ENCODE peak calls at places on chromosomes 6 and 20, in ten cellular contexts. One of them, this sample, is unnamed.

GRCh38 chr6:130717657-130718056 is 109.5 kb upstream of the SMLR1 start:
- DNase-seq in prostate gland: no peak
- DNase-seq in cardiac fibroblast: no peak
- DNase-seq in stimulated activated CD4-positive, alpha-beta T cell treated with anti-CD3 and anti-CD28 coated beads, Interleukin-4, amount 100 ng/mL, for 24 hours: no peak
- DNase-seq in CD8-positive, alpha-beta memory T cell: peak; percentile 10
- DNase-seq in activated CD4-positive, alpha-beta T cell treated with anti-CD3 and anti-CD28 coated beads, Interleukin-2, amount 50 U/mL, for 24 hours: no peak
- DNase-seq in hippocampal formation: no peak
- DNase-seq in breast epithelium: no peak
- DNase-seq in GOT3: no peak
- DNase-seq in activated naive CD8-positive, alpha-beta T cell treated with anti-CD3 and anti-CD28 coated beads, Interleukin-2, amount 50 U/mL, for 24 hours: no peak
- DNase-seq in this sample: no peak

GRCh38 chr6:166397849-166398248 is 15.1 kb upstream of the MPC1 start:
- DNase-seq in prostate gland: no peak
- DNase-seq in GOT3: no peak
- DNase-seq in cardiac fibroblast: no peak
- DNase-seq in activated naive CD8-positive, alpha-beta T cell treated with anti-CD3 and anti-CD28 coated beads, Interleukin-2, amount 50 U/mL, for 24 hours: no peak
- DNase-seq in hippocampal formation: no peak
- DNase-seq in CD8-positive, alpha-beta memory T cell: no peak
- DNase-seq in activated CD4-positive, alpha-beta T cell treated with anti-CD3 and anti-CD28 coated beads, Interleukin-2, amount 50 U/mL, for 24 hours: no peak
- DNase-seq in breast epithelium: no peak
- DNase-seq in stimulated activated CD4-positive, alpha-beta T cell treated with anti-CD3 and anti-CD28 coated beads, Interleukin-4, amount 100 ng/mL, for 24 hours: no peak
- DNase-seq in this sample: no peak

GRCh38 chr6:147625946-147626345 is 117.5 kb downstream of the SAMD5 start:
- DNase-seq in CD8-positive, alpha-beta memory T cell: no peak
- DNase-seq in stimulated activated CD4-positive, alpha-beta T cell treated with anti-CD3 and anti-CD28 coated beads, Interleukin-4, amount 100 ng/mL, for 24 hours: no peak
- DNase-seq in activated CD4-positive, alpha-beta T cell treated with anti-CD3 and anti-CD28 coated beads, Interleukin-2, amount 50 U/mL, for 24 hours: no peak
- DNase-seq in activated naive CD8-positive, alpha-beta T cell treated with anti-CD3 and anti-CD28 coated beads, Interleukin-2, amount 50 U/mL, for 24 hours: no peak
- DNase-seq in cardiac fibroblast: no peak
- DNase-seq in prostate gland: no peak
- DNase-seq in GOT3: no peak
- DNase-seq in breast epithelium: no peak
- DNase-seq in hippocampal formation: no peak
- DNase-seq in this sample: no peak

GRCh38 chr6:77037439-77037838 is 425.9 kb downstream of the HTR1B start:
- DNase-seq in stimulated activated CD4-positive, alpha-beta T cell treated with anti-CD3 and anti-CD28 coated beads, Interleukin-4, amount 100 ng/mL, for 24 hours: no peak
- DNase-seq in cardiac fibroblast: no peak
- DNase-seq in prostate gland: no peak
- DNase-seq in activated naive CD8-positive, alpha-beta T cell treated with anti-CD3 and anti-CD28 coated beads, Interleukin-2, amount 50 U/mL, for 24 hours: no peak
- DNase-seq in activated CD4-positive, alpha-beta T cell treated with anti-CD3 and anti-CD28 coated beads, Interleukin-2, amount 50 U/mL, for 24 hours: no peak
- DNase-seq in breast epithelium: no peak
- DNase-seq in GOT3: no peak
- DNase-seq in CD8-positive, alpha-beta memory T cell: no peak
- DNase-seq in hippocampal formation: no peak
- DNase-seq in this sample: no peak

GRCh38 chr6:28969129-28969528 is 36.0 kb downstream of the ZNF311 start:
- DNase-seq in prostate gland: no peak
- DNase-seq in CD8-positive, alpha-beta memory T cell: no peak
- DNase-seq in cardiac fibroblast: no peak
- DNase-seq in GOT3: no peak
- DNase-seq in activated naive CD8-positive, alpha-beta T cell treated with anti-CD3 and anti-CD28 coated beads, Interleukin-2, amount 50 U/mL, for 24 hours: no peak
- DNase-seq in activated CD4-positive, alpha-beta T cell treated with anti-CD3 and anti-CD28 coated beads, Interleukin-2, amount 50 U/mL, for 24 hours: no peak
- DNase-seq in breast epithelium: no peak
- DNase-seq in hippocampal formation: no peak
- DNase-seq in stimulated activated CD4-positive, alpha-beta T cell treated with anti-CD3 and anti-CD28 coated beads, Interleukin-4, amount 100 ng/mL, for 24 hours: no peak
- DNase-seq in this sample: no peak

GRCh38 chr6:87718662-87719433 is 16.8 kb upstream of the AKIRIN2 start:
- DNase-seq in CD8-positive, alpha-beta memory T cell: no peak
- DNase-seq in prostate gland: no peak
- DNase-seq in GOT3: no peak
- DNase-seq in stimulated activated CD4-positive, alpha-beta T cell treated with anti-CD3 and anti-CD28 coated beads, Interleukin-4, amount 100 ng/mL, for 24 hours: no peak
- DNase-seq in hippocampal formation: no peak
- DNase-seq in activated CD4-positive, alpha-beta T cell treated with anti-CD3 and anti-CD28 coated beads, Interleukin-2, amount 50 U/mL, for 24 hours: no peak
- DNase-seq in cardiac fibroblast: peak; percentile 61
- DNase-seq in activated naive CD8-positive, alpha-beta T cell treated with anti-CD3 and anti-CD28 coated beads, Interleukin-2, amount 50 U/mL, for 24 hours: no peak
- DNase-seq in breast epithelium: no peak
- DNase-seq in this sample: no peak

GRCh38 chr20:24149881-24150307 is 161.3 kb upstream of the GGTLC1 start:
- DNase-seq in hippocampal formation: no peak
- DNase-seq in CD8-positive, alpha-beta memory T cell: no peak
- DNase-seq in stimulated activated CD4-positive, alpha-beta T cell treated with anti-CD3 and anti-CD28 coated beads, Interleukin-4, amount 100 ng/mL, for 24 hours: no peak
- DNase-seq in prostate gland: no peak
- DNase-seq in GOT3: no peak
- DNase-seq in breast epithelium: no peak
- DNase-seq in cardiac fibroblast: no peak
- DNase-seq in activated CD4-positive, alpha-beta T cell treated with anti-CD3 and anti-CD28 coated beads, Interleukin-2, amount 50 U/mL, for 24 hours: no peak
- DNase-seq in activated naive CD8-positive, alpha-beta T cell treated with anti-CD3 and anti-CD28 coated beads, Interleukin-2, amount 50 U/mL, for 24 hours: no peak
- DNase-seq in this sample: no peak

GRCh38 chr6:112113918-112114317 is 26.5 kb downstream of the FAM229B start:
- DNase-seq in prostate gland: no peak
- DNase-seq in activated naive CD8-positive, alpha-beta T cell treated with anti-CD3 and anti-CD28 coated beads, Interleukin-2, amount 50 U/mL, for 24 hours: no peak
- DNase-seq in activated CD4-positive, alpha-beta T cell treated with anti-CD3 and anti-CD28 coated beads, Interleukin-2, amount 50 U/mL, for 24 hours: no peak
- DNase-seq in breast epithelium: no peak
- DNase-seq in GOT3: no peak
- DNase-seq in cardiac fibroblast: no peak
- DNase-seq in CD8-positive, alpha-beta memory T cell: no peak
- DNase-seq in hippocampal formation: no peak
- DNase-seq in stimulated activated CD4-positive, alpha-beta T cell treated with anti-CD3 and anti-CD28 coated beads, Interleukin-4, amount 100 ng/mL, for 24 hours: no peak
- DNase-seq in this sample: no peak

GRCh38 chr20:325043-325888 is at the start of gene SOX12:
- DNase-seq in activated naive CD8-positive, alpha-beta T cell treated with anti-CD3 and anti-CD28 coated beads, Interleukin-2, amount 50 U/mL, for 24 hours: peak; percentile 99
- DNase-seq in hippocampal formation: peak; percentile 95
- DNase-seq in breast epithelium: peak; percentile 95
- DNase-seq in stimulated activated CD4-positive, alpha-beta T cell treated with anti-CD3 and anti-CD28 coated beads, Interleukin-4, amount 100 ng/mL, for 24 hours: peak; percentile 97
- DNase-seq in CD8-positive, alpha-beta memory T cell: peak; percentile 92
- DNase-seq in activated CD4-positive, alpha-beta T cell treated with anti-CD3 and anti-CD28 coated beads, Interleukin-2, amount 50 U/mL, for 24 hours: peak; percentile 92
- DNase-seq in prostate gland: peak; percentile 95
- DNase-seq in GOT3: peak; percentile 86
- DNase-seq in cardiac fibroblast: peak; percentile 87
- DNase-seq in this sample: peak; percentile 80

GRCh38 chr6:113855500-113856010 is 1.6 kb upstream of the MARCKS start:
- DNase-seq in CD8-positive, alpha-beta memory T cell: no peak
- DNase-seq in activated CD4-positive, alpha-beta T cell treated with anti-CD3 and anti-CD28 coated beads, Interleukin-2, amount 50 U/mL, for 24 hours: no peak
- DNase-seq in prostate gland: no peak
- DNase-seq in stimulated activated CD4-positive, alpha-beta T cell treated with anti-CD3 and anti-CD28 coated beads, Interleukin-4, amount 100 ng/mL, for 24 hours: no peak
- DNase-seq in activated naive CD8-positive, alpha-beta T cell treated with anti-CD3 and anti-CD28 coated beads, Interleukin-2, amount 50 U/mL, for 24 hours: peak; percentile 8
- DNase-seq in cardiac fibroblast: peak; percentile 56
- DNase-seq in GOT3: no peak
- DNase-seq in hippocampal formation: peak; percentile 66
- DNase-seq in breast epithelium: no peak
- DNase-seq in this sample: peak; percentile 18

GRCh38 chr6:145743325-145743724 is 8.0 kb upstream of the EPM2A start:
- DNase-seq in activated CD4-positive, alpha-beta T cell treated with anti-CD3 and anti-CD28 coated beads, Interleukin-2, amount 50 U/mL, for 24 hours: no peak
- DNase-seq in GOT3: no peak
- DNase-seq in activated naive CD8-positive, alpha-beta T cell treated with anti-CD3 and anti-CD28 coated beads, Interleukin-2, amount 50 U/mL, for 24 hours: no peak
- DNase-seq in breast epithelium: no peak
- DNase-seq in cardiac fibroblast: no peak
- DNase-seq in CD8-positive, alpha-beta memory T cell: no peak
- DNase-seq in stimulated activated CD4-positive, alpha-beta T cell treated with anti-CD3 and anti-CD28 coated beads, Interleukin-4, amount 100 ng/mL, for 24 hours: no peak
- DNase-seq in hippocampal formation: no peak
- DNase-seq in prostate gland: no peak
- DNase-seq in this sample: no peak

GRCh38 chr20:60087563-60088105 is 129.4 kb downstream of the CDH26 start:
- DNase-seq in activated CD4-positive, alpha-beta T cell treated with anti-CD3 and anti-CD28 coated beads, Interleukin-2, amount 50 U/mL, for 24 hours: no peak
- DNase-seq in breast epithelium: no peak
- DNase-seq in stimulated activated CD4-positive, alpha-beta T cell treated with anti-CD3 and anti-CD28 coated beads, Interleukin-4, amount 100 ng/mL, for 24 hours: no peak
- DNase-seq in CD8-positive, alpha-beta memory T cell: no peak
- DNase-seq in GOT3: no peak
- DNase-seq in activated naive CD8-positive, alpha-beta T cell treated with anti-CD3 and anti-CD28 coated beads, Interleukin-2, amount 50 U/mL, for 24 hours: no peak
- DNase-seq in cardiac fibroblast: peak; percentile 20
- DNase-seq in hippocampal formation: no peak
- DNase-seq in prostate gland: no peak
- DNase-seq in this sample: no peak

GRCh38 chr6:12369781-12370262 is 79.7 kb downstream of the EDN1 start:
- DNase-seq in stimulated activated CD4-positive, alpha-beta T cell treated with anti-CD3 and anti-CD28 coated beads, Interleukin-4, amount 100 ng/mL, for 24 hours: no peak
- DNase-seq in activated CD4-positive, alpha-beta T cell treated with anti-CD3 and anti-CD28 coated beads, Interleukin-2, amount 50 U/mL, for 24 hours: no peak
- DNase-seq in CD8-positive, alpha-beta memory T cell: no peak
- DNase-seq in cardiac fibroblast: peak; percentile 39
- DNase-seq in prostate gland: no peak
- DNase-seq in breast epithelium: no peak
- DNase-seq in GOT3: no peak
- DNase-seq in hippocampal formation: no peak
- DNase-seq in activated naive CD8-positive, alpha-beta T cell treated with anti-CD3 and anti-CD28 coated beads, Interleukin-2, amount 50 U/mL, for 24 hours: no peak
- DNase-seq in this sample: no peak

GRCh38 chr6:37021356-37022129 is 16.1 kb downstream of the FGD2 start:
- DNase-seq in prostate gland: no peak
- DNase-seq in activated naive CD8-positive, alpha-beta T cell treated with anti-CD3 and anti-CD28 coated beads, Interleukin-2, amount 50 U/mL, for 24 hours: peak; percentile 72
- DNase-seq in cardiac fibroblast: peak; percentile 64
- DNase-seq in activated CD4-positive, alpha-beta T cell treated with anti-CD3 and anti-CD28 coated beads, Interleukin-2, amount 50 U/mL, for 24 hours: peak; percentile 55
- DNase-seq in GOT3: no peak
- DNase-seq in CD8-positive, alpha-beta memory T cell: peak; percentile 68
- DNase-seq in breast epithelium: no peak
- DNase-seq in hippocampal formation: no peak
- DNase-seq in stimulated activated CD4-positive, alpha-beta T cell treated with anti-CD3 and anti-CD28 coated beads, Interleukin-4, amount 100 ng/mL, for 24 hours: peak; percentile 71
- DNase-seq in this sample: no peak

GRCh38 chr6:27237089-27237723 is 10.3 kb upstream of the PRSS16 start:
- DNase-seq in CD8-positive, alpha-beta memory T cell: peak; percentile 6
- DNase-seq in GOT3: no peak
- DNase-seq in activated naive CD8-positive, alpha-beta T cell treated with anti-CD3 and anti-CD28 coated beads, Interleukin-2, amount 50 U/mL, for 24 hours: peak; percentile 71
- DNase-seq in cardiac fibroblast: peak; percentile 87
- DNase-seq in activated CD4-positive, alpha-beta T cell treated with anti-CD3 and anti-CD28 coated beads, Interleukin-2, amount 50 U/mL, for 24 hours: peak; percentile 52
- DNase-seq in prostate gland: no peak
- DNase-seq in breast epithelium: no peak
- DNase-seq in hippocampal formation: no peak
- DNase-seq in stimulated activated CD4-positive, alpha-beta T cell treated with anti-CD3 and anti-CD28 coated beads, Interleukin-4, amount 100 ng/mL, for 24 hours: peak; percentile 57
- DNase-seq in this sample: no peak

This sample was measured in stromal cell of bone marrow.